ENCODE peak calls at places on chromosomes 1 and 21, in six cellular contexts. One of them, this sample, is unnamed.

GRCh38 chr1:153577624-153578051 is 12.0 kb upstream of the S100A2 start:
- DNase-seq in K562: no peak
- DNase-seq in AG20443: no peak
- DNase-seq in stimulated activated CD4-positive, alpha-beta T cell treated with anti-CD3 and anti-CD28 coated beads, Interleukin-4, amount 100 ng/mL, for 48 hours: no peak
- DNase-seq in stimulated activated CD8-positive, alpha-beta memory T cell treated with anti-CD3 and anti-CD28 coated beads, Interleukin-2, amount 100 ng/mL, for 48 hours: no peak
- DNase-seq in nephron progenitor cell: no peak
- DNase-seq in this sample: no peak

GRCh38 chr1:2350486-2350885 is 40.9 kb downstream of the MORN1 start:
- DNase-seq in nephron progenitor cell: no peak
- DNase-seq in K562: no peak
- DNase-seq in stimulated activated CD4-positive, alpha-beta T cell treated with anti-CD3 and anti-CD28 coated beads, Interleukin-4, amount 100 ng/mL, for 48 hours: no peak
- DNase-seq in AG20443: no peak
- DNase-seq in stimulated activated CD8-positive, alpha-beta memory T cell treated with anti-CD3 and anti-CD28 coated beads, Interleukin-2, amount 100 ng/mL, for 48 hours: no peak
- DNase-seq in this sample: no peak

GRCh38 chr1:11989669-11990068 is 9.4 kb downstream of the MFN2 start:
- DNase-seq in AG20443: no peak
- DNase-seq in stimulated activated CD8-positive, alpha-beta memory T cell treated with anti-CD3 and anti-CD28 coated beads, Interleukin-2, amount 100 ng/mL, for 48 hours: no peak
- DNase-seq in nephron progenitor cell: no peak
- DNase-seq in stimulated activated CD4-positive, alpha-beta T cell treated with anti-CD3 and anti-CD28 coated beads, Interleukin-4, amount 100 ng/mL, for 48 hours: no peak
- DNase-seq in K562: no peak
- DNase-seq in this sample: no peak

GRCh38 chr1:226051356-226051755 is 11.2 kb upstream of the H3-3A start:
- DNase-seq in nephron progenitor cell: no peak
- DNase-seq in stimulated activated CD8-positive, alpha-beta memory T cell treated with anti-CD3 and anti-CD28 coated beads, Interleukin-2, amount 100 ng/mL, for 48 hours: no peak
- DNase-seq in K562: no peak
- DNase-seq in AG20443: peak; percentile 44
- DNase-seq in stimulated activated CD4-positive, alpha-beta T cell treated with anti-CD3 and anti-CD28 coated beads, Interleukin-4, amount 100 ng/mL, for 48 hours: no peak
- DNase-seq in this sample: no peak

GRCh38 chr1:205976708-205977107 is 26.5 kb downstream of the RAB7B start:
- DNase-seq in stimulated activated CD4-positive, alpha-beta T cell treated with anti-CD3 and anti-CD28 coated beads, Interleukin-4, amount 100 ng/mL, for 48 hours: no peak
- DNase-seq in AG20443: no peak
- DNase-seq in nephron progenitor cell: peak; percentile 32
- DNase-seq in K562: no peak
- DNase-seq in stimulated activated CD8-positive, alpha-beta memory T cell treated with anti-CD3 and anti-CD28 coated beads, Interleukin-2, amount 100 ng/mL, for 48 hours: no peak
- DNase-seq in this sample: peak; percentile 18

GRCh38 chr1:117895482-117896114 is 33.8 kb downstream of the GDAP2 start:
- DNase-seq in AG20443: peak; percentile 73
- DNase-seq in nephron progenitor cell: peak; percentile 67
- DNase-seq in stimulated activated CD4-positive, alpha-beta T cell treated with anti-CD3 and anti-CD28 coated beads, Interleukin-4, amount 100 ng/mL, for 48 hours: peak; percentile 57
- DNase-seq in stimulated activated CD8-positive, alpha-beta memory T cell treated with anti-CD3 and anti-CD28 coated beads, Interleukin-2, amount 100 ng/mL, for 48 hours: peak; percentile 20
- DNase-seq in K562: peak; percentile 53
- DNase-seq in this sample: peak; percentile 76

GRCh38 chr21:24045373-24045772 is 1561.9 kb downstream of the MRPL39 start:
- DNase-seq in AG20443: no peak
- DNase-seq in stimulated activated CD8-positive, alpha-beta memory T cell treated with anti-CD3 and anti-CD28 coated beads, Interleukin-2, amount 100 ng/mL, for 48 hours: no peak
- DNase-seq in nephron progenitor cell: no peak
- DNase-seq in K562: no peak
- DNase-seq in stimulated activated CD4-positive, alpha-beta T cell treated with anti-CD3 and anti-CD28 coated beads, Interleukin-4, amount 100 ng/mL, for 48 hours: no peak
- DNase-seq in this sample: no peak

GRCh38 chr1:17869826-17870225 is 114.7 kb downstream of the ACTL8 start:
- DNase-seq in stimulated activated CD4-positive, alpha-beta T cell treated with anti-CD3 and anti-CD28 coated beads, Interleukin-4, amount 100 ng/mL, for 48 hours: no peak
- DNase-seq in nephron progenitor cell: no peak
- DNase-seq in AG20443: no peak
- DNase-seq in stimulated activated CD8-positive, alpha-beta memory T cell treated with anti-CD3 and anti-CD28 coated beads, Interleukin-2, amount 100 ng/mL, for 48 hours: no peak
- DNase-seq in K562: no peak
- DNase-seq in this sample: no peak

GRCh38 chr1:209527372-209527771 is 56.1 kb upstream of the CAMK1G start:
- DNase-seq in K562: no peak
- DNase-seq in AG20443: no peak
- DNase-seq in nephron progenitor cell: no peak
- DNase-seq in stimulated activated CD4-positive, alpha-beta T cell treated with anti-CD3 and anti-CD28 coated beads, Interleukin-4, amount 100 ng/mL, for 48 hours: no peak
- DNase-seq in stimulated activated CD8-positive, alpha-beta memory T cell treated with anti-CD3 and anti-CD28 coated beads, Interleukin-2, amount 100 ng/mL, for 48 hours: no peak
- DNase-seq in this sample: no peak

GRCh38 chr1:96559707-96560588 is 161.6 kb upstream of the PTBP2 start:
- DNase-seq in stimulated activated CD4-positive, alpha-beta T cell treated with anti-CD3 and anti-CD28 coated beads, Interleukin-4, amount 100 ng/mL, for 48 hours: no peak
- DNase-seq in stimulated activated CD8-positive, alpha-beta memory T cell treated with anti-CD3 and anti-CD28 coated beads, Interleukin-2, amount 100 ng/mL, for 48 hours: no peak
- DNase-seq in nephron progenitor cell: no peak
- DNase-seq in K562: no peak
- DNase-seq in AG20443: peak; percentile 72
- DNase-seq in this sample: no peak

GRCh38 chr1:205710201-205711062 is 30.1 kb upstream of the SLC45A3 start:
- DNase-seq in stimulated activated CD8-positive, alpha-beta memory T cell treated with anti-CD3 and anti-CD28 coated beads, Interleukin-2, amount 100 ng/mL, for 48 hours: no peak
- DNase-seq in K562: no peak
- DNase-seq in nephron progenitor cell: no peak
- DNase-seq in AG20443: no peak
- DNase-seq in stimulated activated CD4-positive, alpha-beta T cell treated with anti-CD3 and anti-CD28 coated beads, Interleukin-4, amount 100 ng/mL, for 48 hours: no peak
- DNase-seq in this sample: no peak

GRCh38 chr1:6386371-6386949 is 7.1 kb downstream of the ACOT7 start:
- DNase-seq in K562: no peak
- DNase-seq in AG20443: no peak
- DNase-seq in nephron progenitor cell: no peak
- DNase-seq in stimulated activated CD8-positive, alpha-beta memory T cell treated with anti-CD3 and anti-CD28 coated beads, Interleukin-2, amount 100 ng/mL, for 48 hours: no peak
- DNase-seq in stimulated activated CD4-positive, alpha-beta T cell treated with anti-CD3 and anti-CD28 coated beads, Interleukin-4, amount 100 ng/mL, for 48 hours: no peak
- DNase-seq in this sample: no peak

GRCh38 chr21:42763578-42764442 is 110.4 kb downstream of the PDE9A start:
- DNase-seq in stimulated activated CD4-positive, alpha-beta T cell treated with anti-CD3 and anti-CD28 coated beads, Interleukin-4, amount 100 ng/mL, for 48 hours: no peak
- DNase-seq in AG20443: no peak
- DNase-seq in K562: no peak
- DNase-seq in nephron progenitor cell: no peak
- DNase-seq in stimulated activated CD8-positive, alpha-beta memory T cell treated with anti-CD3 and anti-CD28 coated beads, Interleukin-2, amount 100 ng/mL, for 48 hours: no peak
- DNase-seq in this sample: no peak

GRCh38 chr1:160376525-160377131 is 9.8 kb downstream of the NHLH1 start:
- DNase-seq in AG20443: peak; percentile 69
- DNase-seq in K562: peak; percentile 77
- DNase-seq in nephron progenitor cell: peak; percentile 37
- DNase-seq in stimulated activated CD8-positive, alpha-beta memory T cell treated with anti-CD3 and anti-CD28 coated beads, Interleukin-2, amount 100 ng/mL, for 48 hours: no peak
- DNase-seq in stimulated activated CD4-positive, alpha-beta T cell treated with anti-CD3 and anti-CD28 coated beads, Interleukin-4, amount 100 ng/mL, for 48 hours: no peak
- DNase-seq in this sample: peak; percentile 85